ENCODE peak calls at places on chromosome 11, in nine cellular contexts. H, X, K, T, F, P, L, A and Q are unnamed samples. For H3K36me3 and H3K27me3, the result is how much of the 10 kb centered on the place peaks cover.

GRCh38 chr11:126716456-126717083 is 284.0 kb downstream of the KIRREL3 start:
- DNase-seq in P (no peak), T (no peak), H (peak), A (peak), L (peak), F (no peak), K (peak), X (no peak), Q (no peak)

GRCh38 chr11:22337571-22338464 is at the start of gene SLC17A6:
- DNase-seq in P (peak), X (no peak), K (no peak), F (no peak), A (peak), H (no peak), L (peak), T (no peak), Q (no peak)

GRCh38 chr11:2207773-2208621 is 36.4 kb upstream of the TH start:
- DNase-seq in H (no peak), P (peak), K (no peak), A (no peak), F (no peak), T (peak), L (peak), X (peak), Q (peak)

GRCh38 chr11:4465411-4465810 is 16.3 kb downstream of the OR52K2 start:
- DNase-seq in T (no peak), H (no peak), P (no peak), L (no peak), A (no peak), F (no peak), K (no peak), X (no peak), Q (no peak)

GRCh38 chr11:122478986-122479385 is 176.5 kb upstream of the UBASH3B start:
- DNase-seq in H (no peak), T (no peak), K (no peak), F (no peak), A (peak), L (no peak), P (no peak), X (no peak), Q (no peak)

GRCh38 chr11:64298966-64299846 is 952 bp upstream of the CATSPERZ start:
- DNase-seq in K (peak), P (no peak), T (peak), F (peak), A (peak), L (no peak), H (peak), X (peak), Q (peak)

GRCh38 chr11:72576196-72576595 is 98.0 kb downstream of the PDE2A start:
- DNase-seq in F (no peak), A (no peak), H (no peak), T (no peak), K (no peak), L (no peak), P (no peak), X (no peak), Q (no peak)

GRCh38 chr11:64389851-64390250 is 30.9 kb downstream of the RPS6KA4 start:
- DNase-seq in A (no peak), X (no peak), T (no peak), F (no peak), L (no peak), P (no peak), H (no peak), K (no peak), Q (no peak)

GRCh38 chr11:1561955-1562354 is 10.1 kb downstream of the DUSP8 start:
- DNase-seq in L (no peak), A (no peak), P (no peak), F (no peak), K (no peak), H (no peak), X (no peak), T (no peak), Q (no peak)

GRCh38 chr11:95780544-95780943 is 9.0 kb downstream of the FAM76B start:
- DNase-seq in T (no peak), X (no peak), F (no peak), P (no peak), H (no peak), K (no peak), L (no peak), A (no peak), Q (no peak)
- H3K36me3 ChIP-seq in T (under half), X (half or more), F (under half), P (half or more), H (half or more), K (under half), L (under half), A (half or more), Q (half or more)

GRCh38 chr11:74612877-74613276 is 20.5 kb downstream of the POLD3 start:
- DNase-seq in X (no peak), L (no peak), A (no peak), H (no peak), F (no peak), K (no peak), T (no peak), P (no peak), Q (no peak)

GRCh38 chr11:74620537-74620936 is 28.2 kb downstream of the POLD3 start:
- DNase-seq in L (no peak), A (no peak), P (no peak), F (no peak), K (no peak), X (no peak), H (no peak), T (no peak), Q (no peak)

GRCh38 chr11:74615988-74616387 is 23.6 kb downstream of the POLD3 start:
- DNase-seq in X (no peak), L (no peak), T (no peak), F (no peak), H (no peak), P (no peak), K (no peak), A (no peak), Q (no peak)

GRCh38 chr11:74611369-74611861 is 19.0 kb downstream of the POLD3 start:
- DNase-seq in X (no peak), H (no peak), F (no peak), L (no peak), T (no peak), P (peak), K (no peak), A (peak), Q (no peak)

GRCh38 chr11:74615311-74615710 is 22.9 kb downstream of the POLD3 start:
- DNase-seq in X (no peak), A (no peak), P (no peak), K (no peak), T (no peak), F (no peak), L (no peak), H (no peak), Q (no peak)
- H3K27me3 ChIP-seq in X (under half), A (under half), P (under half), K (under half), T (under half), F (under half), L (under half), H (under half), Q (under half)

DNA sequence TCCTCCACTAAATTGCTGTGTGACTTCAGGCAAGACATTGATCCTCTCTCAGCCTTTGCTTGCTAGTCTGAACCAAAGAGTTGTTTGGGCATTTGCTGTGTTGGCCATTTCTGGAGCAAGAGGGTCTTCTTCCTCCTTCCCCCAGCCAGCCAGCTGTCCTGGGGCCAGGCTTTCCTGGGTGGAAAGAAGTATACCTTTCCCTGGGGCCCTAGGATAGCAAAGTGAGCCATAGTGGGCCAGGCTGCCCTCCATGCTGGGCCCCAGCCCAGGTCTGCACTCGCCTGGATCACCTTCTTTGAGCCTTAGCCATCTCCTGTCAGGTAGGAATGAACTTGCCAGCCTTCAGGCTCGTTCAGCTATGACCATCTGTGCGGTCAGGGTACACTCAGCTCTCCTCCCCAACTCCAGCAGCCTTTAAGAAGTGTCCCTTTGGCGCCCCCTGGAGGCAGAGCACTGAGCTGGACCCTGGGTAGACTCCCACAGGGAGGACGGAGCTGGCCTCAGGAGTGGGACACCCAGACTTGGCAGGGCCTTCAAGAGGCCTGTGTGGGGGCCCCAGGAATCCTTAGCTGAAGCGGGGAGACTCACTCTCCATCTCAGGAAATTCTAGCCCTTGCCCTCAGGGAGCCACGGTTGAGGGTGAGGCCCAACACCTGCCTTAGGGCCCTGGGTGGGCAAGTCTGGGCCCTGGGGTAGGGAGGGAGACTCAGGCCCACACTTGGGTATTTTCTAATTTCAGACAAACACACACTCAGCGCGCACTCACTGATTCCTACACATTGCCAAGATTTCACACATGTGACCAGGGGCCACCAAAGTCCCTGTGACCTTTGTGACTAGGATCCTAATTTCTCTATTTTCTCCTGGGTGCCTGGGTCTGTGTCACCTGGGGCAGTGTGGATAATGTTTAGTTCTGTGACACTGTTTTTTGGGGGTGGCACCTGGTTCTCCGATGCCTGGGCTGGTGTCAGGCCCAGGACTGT is 35.6 kb upstream of the TPBGL start:
- DNase-seq in H (peak), P (peak), L (peak), K (peak), F (peak), A (peak), X (peak), T (peak), Q (peak)
- H3K27ac ChIP-seq in H (no peak), P (no peak), L (no peak), K (no peak), F (no peak), A (no peak), X (no peak), T (no peak), Q (peak)

GRCh38 chr11:65403607-65404121 is 17.2 kb downstream of the FRMD8 start:
- DNase-seq in P (no peak), A (no peak), K (no peak), H (no peak), F (no peak), X (no peak), L (no peak), T (no peak), Q (no peak)
- H3K36me3 ChIP-seq in P (under half), A (under half), K (under half), H (under half), F (under half), X (half or more), L (half or more), T (under half), Q (half or more)